ENCODE peak calls at places on chromosomes 3 and 15, in ten cellular contexts. Y is sigmoid colon; X is GM23248; Z is A549; R is CD8-positive, alpha-beta memory T cell; W is cardiac muscle cell; U is fibroblast of lung; G is aorta; D is adrenal gland; E is WERI-Rb-1. Q is an unnamed sample.

GRCh38 chr3:157263027-157263426 is 103.1 kb upstream of the CCNL1 start:
- DNase-seq in Y (no peak), X (no peak), Z (no peak), R (no peak), W (no peak), U (peak; percentile 70), G (no peak), D (no peak), E (no peak), Q (no peak)

GRCh38 chr3:30597131-30597768 is 9.2 kb upstream of the TGFBR2 start:
- DNase-seq in Y (no peak), X (peak; percentile 82), Z (peak; percentile 98), R (no peak), W (no peak), U (peak; percentile 94), G (no peak), D (no peak), E (no peak), Q (no peak)

GRCh38 chr15:48643776-48644497 is 1.6 kb downstream of the FBN1 start:
- DNase-seq in Y (no peak), X (peak; percentile 51), Z (no peak), R (no peak), W (no peak), U (peak; percentile 26), G (no peak), D (no peak), E (no peak), Q (no peak)

GRCh38 chr15:93228546-93228945 is 139.5 kb upstream of the RGMA start:
- DNase-seq in Y (no peak), X (no peak), Z (no peak), R (no peak), W (no peak), U (no peak), G (no peak), D (no peak), E (no peak), Q (no peak)

GRCh38 chr3:30166535-30166934 is 439.9 kb upstream of the TGFBR2 start:
- DNase-seq in Y (no peak), X (no peak), Z (no peak), R (no peak), W (no peak), U (no peak), G (no peak), D (no peak), E (no peak), Q (no peak)

GRCh38 chr3:150067561-150067960 is 96.9 kb upstream of the PFN2 start:
- DNase-seq in Y (no peak), X (no peak), Z (no peak), R (no peak), W (no peak), U (no peak), G (no peak), D (no peak), E (no peak), Q (no peak)

GRCh38 chr15:44009056-44009455 is 182.3 kb downstream of the WDR76 start:
- DNase-seq in Y (no peak), X (peak; percentile 82), Z (peak; percentile 22), R (no peak), W (no peak), U (peak; percentile 77), G (no peak), D (no peak), E (no peak), Q (no peak)

GRCh38 chr3:78873641-78874040 is 894.2 kb downstream of the ROBO1 start:
- DNase-seq in Y (no peak), X (no peak), Z (no peak), R (no peak), W (no peak), U (peak; percentile 19), G (no peak), D (no peak), E (no peak), Q (no peak)

GRCh38 chr15:78749831-78750230 is 61.4 kb downstream of the ADAMTS7 start:
- DNase-seq in Y (peak; percentile 59), X (no peak), Z (no peak), R (no peak), W (no peak), U (no peak), G (no peak), D (peak; percentile 18), E (no peak), Q (no peak)

GRCh38 chr3:79761441-79761840 is 6.4 kb downstream of the ROBO1 start:
- DNase-seq in Y (no peak), X (no peak), Z (no peak), R (no peak), W (no peak), U (no peak), G (no peak), D (no peak), E (no peak), Q (no peak)

GRCh38 chr3:88219138-88219792 is 69.5 kb downstream of the C3orf38 start:
- DNase-seq in Y (no peak), X (peak; percentile 75), Z (peak; percentile 52), R (no peak), W (peak; percentile 88), U (peak; percentile 61), G (no peak), D (peak; percentile 34), E (peak; percentile 78), Q (peak; percentile 43)

GRCh38 chr3:54951405-54951804 is 23.5 kb upstream of the LRTM1 start:
- DNase-seq in Y (peak; percentile 90), X (peak; percentile 97), Z (peak; percentile 3), R (no peak), W (peak; percentile 75), U (peak; percentile 93), G (peak; percentile 78), D (peak; percentile 92), E (peak; percentile 70), Q (peak; percentile 64)

GRCh38 chr3:8736436-8736835 is 2.8 kb downstream of the CAV3 start:
- DNase-seq in Y (no peak), X (no peak), Z (no peak), R (no peak), W (no peak), U (no peak), G (no peak), D (no peak), E (peak; percentile 78), Q (no peak)

GRCh38 chr3:170180107-170180951 is 1.2 kb downstream of the PHC3 start:
- DNase-seq in Y (no peak), X (peak; percentile 46), Z (no peak), R (peak; percentile 27), W (peak; percentile 58), U (peak; percentile 18), G (no peak), D (peak; percentile 45), E (no peak), Q (peak; percentile 11)

GRCh38 chr3:170178631-170179030 is 2.9 kb downstream of the PHC3 start:
- DNase-seq in Y (no peak), X (no peak), Z (no peak), R (peak; percentile 76), W (no peak), U (no peak), G (no peak), D (no peak), E (no peak), Q (no peak)

GRCh38 chr3:170180952-170181876 is at the start of gene PHC3:
- DNase-seq in Y (peak; percentile 96), X (peak; percentile 96), Z (peak; percentile 93), R (peak; percentile 93), W (peak; percentile 95), U (peak; percentile 83), G (peak; percentile 95), D (peak; percentile 92), E (peak; percentile 94), Q (peak; percentile 92)

DNA sequence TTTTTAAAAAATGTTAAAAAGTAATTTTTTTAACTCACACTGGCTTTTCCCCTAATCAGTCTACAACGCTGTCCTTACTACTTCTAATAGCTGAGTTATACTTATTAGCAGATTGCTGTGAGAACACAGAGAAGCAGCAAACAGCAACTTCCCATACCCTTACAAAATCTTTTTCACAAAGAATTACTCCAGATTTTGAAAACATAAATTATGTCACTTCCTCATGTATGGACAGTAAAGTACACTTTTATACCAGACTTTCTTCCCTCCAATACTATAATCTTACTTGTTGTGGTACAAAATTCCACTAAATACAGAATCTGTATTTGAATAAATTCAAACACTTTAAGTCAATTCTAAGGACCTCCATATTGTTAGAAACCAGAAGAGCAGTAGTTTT is 2.1 kb downstream of the PHC3 start:
- DNase-seq in Y (no peak), X (no peak), Z (no peak), R (no peak), W (no peak), U (no peak), G (no peak), D (no peak), E (no peak), Q (no peak)
- H3K4me3 ChIP-seq in Y (peak overlapping the region; percentile 99), X (peak overlapping the region; percentile 93), Z (peak overlapping the region; percentile 78), R (peak overlapping the region; percentile 67), W (peak overlapping the region; percentile 84), U (peak overlapping the region; percentile 96), G (no peak overlapping the region), D (no peak overlapping the region), E (no peak overlapping the region), Q (no peak overlapping the region)

GRCh38 chr15:89806217-89806564 is 8.5 kb downstream of the ANPEP start:
- DNase-seq in Y (no peak), X (no peak), Z (no peak), R (no peak), W (no peak), U (no peak), G (no peak), D (no peak), E (no peak), Q (peak; percentile 60)
- H3K4me3 ChIP-seq in Y (no peak overlapping the region), X (no peak overlapping the region), Z (no peak overlapping the region), R (no peak overlapping the region), W (no peak overlapping the region), U (no peak overlapping the region), G (no peak overlapping the region), D (no peak overlapping the region), E (no peak overlapping the region), Q (peak overlapping the region; percentile 37)

DNA sequence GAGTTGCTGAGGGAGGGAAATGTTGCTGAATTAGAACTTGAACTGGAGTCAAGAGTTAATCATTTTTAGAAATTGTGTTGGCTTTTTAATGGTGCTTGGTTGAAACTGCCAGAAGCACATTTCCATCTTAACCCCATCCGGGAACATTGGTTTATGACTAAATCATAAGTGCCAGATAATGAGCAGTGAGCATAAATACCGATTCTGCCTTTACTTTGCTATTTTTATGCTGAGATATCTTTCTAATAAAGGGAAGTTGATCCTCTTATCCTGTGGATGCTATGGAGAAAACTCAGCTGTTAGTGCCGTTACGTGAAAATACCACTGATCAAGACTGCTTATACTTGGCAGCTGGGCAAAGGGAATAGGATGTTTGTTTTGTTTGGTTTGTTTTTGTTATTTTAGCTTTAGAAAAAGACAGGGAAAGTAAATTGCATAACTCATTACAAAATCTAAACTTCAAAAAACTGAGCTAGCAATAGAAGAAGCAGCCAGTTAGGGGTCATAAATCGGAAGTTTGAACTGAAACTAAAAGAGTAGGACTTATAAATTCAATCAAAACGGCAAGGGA is 813.1 kb downstream of the NAALADL2 start:
- DNase-seq in Y (no peak), X (peak; percentile 43), Z (no peak), R (no peak), W (no peak), U (peak; percentile 20), G (no peak), D (no peak), E (no peak), Q (no peak)
- H3K4me3 ChIP-seq in Y (peak overlapping the region; percentile 24), X (peak overlapping the region; percentile 70), Z (peak overlapping the region; percentile 35), R (no peak overlapping the region), W (no peak overlapping the region), U (peak overlapping the region; percentile 51), G (peak overlapping the region; percentile 72), D (no peak overlapping the region), E (no peak overlapping the region), Q (no peak overlapping the region)

DNA sequence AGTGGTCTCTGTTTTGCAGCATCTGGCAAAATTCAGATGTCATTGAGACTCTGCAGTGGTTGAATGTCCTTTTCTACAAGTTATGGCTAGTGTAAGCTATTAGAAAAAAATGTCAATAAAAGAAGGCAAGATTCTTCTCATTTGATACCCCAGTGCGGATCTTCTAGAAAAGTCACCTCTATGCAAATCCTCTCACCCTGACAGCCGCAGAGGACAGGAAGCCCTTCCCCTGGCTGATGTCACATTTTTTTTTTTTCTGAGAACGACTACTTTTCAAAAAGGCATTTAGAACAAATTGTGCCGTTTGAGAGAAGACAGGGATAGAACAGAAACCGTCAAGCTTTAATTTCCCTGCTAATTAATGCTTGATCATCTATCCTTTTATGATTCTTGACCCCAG is 183.6 kb downstream of the OPA1 start:
- DNase-seq in Y (no peak), X (no peak), Z (no peak), R (no peak), W (no peak), U (no peak), G (no peak), D (no peak), E (no peak), Q (no peak)
- H3K4me3 ChIP-seq in Y (no peak overlapping the region), X (no peak overlapping the region), Z (no peak overlapping the region), R (no peak overlapping the region), W (no peak overlapping the region), U (no peak overlapping the region), G (no peak overlapping the region), D (no peak overlapping the region), E (no peak overlapping the region), Q (no peak overlapping the region)